ENCODE peak calls at places on chromosomes 5 and 9, in seven cellular contexts. M is prostate gland; D is CD4-positive, alpha-beta T cell; P is NB4; V is WERI-Rb-1; X is WTC11; S is GM10248. Y is an unnamed sample.

GRCh38 chr9:34611811-34612787 is at the start of gene RPP25L:
- DNase-seq in V (peak; percentile 77), X (peak; percentile 83), S (peak; percentile 96), P (peak; percentile 97), M (peak; percentile 82), D (peak; percentile 75), Y (peak; percentile 50)

GRCh38 chr9:128863647-128864046 is 18.1 kb downstream of the KYAT1 start:
- DNase-seq in S (peak; percentile 89), X (peak; percentile 95), P (peak; percentile 81), M (no peak), V (peak; percentile 91), D (peak; percentile 82), Y (peak; percentile 63)

GRCh38 chr5:180352976-180353225 is 235 bp downstream of the GFPT2 start:
- DNase-seq in S (no peak), X (no peak), V (no peak), M (no peak), D (no peak), P (no peak), Y (no peak)

GRCh38 chr5:125083932-125084331 is 337.5 kb upstream of the ZNF608 start:
- DNase-seq in D (no peak), P (no peak), S (no peak), X (no peak), M (no peak), V (no peak), Y (no peak)

GRCh38 chr9:132071847-132072507 is 7.7 kb downstream of the MED27 start:
- DNase-seq in X (no peak), S (no peak), V (no peak), P (no peak), M (no peak), D (no peak), Y (no peak)

GRCh38 chr9:76371901-76372300 is 22.3 kb downstream of the RFK start:
- DNase-seq in X (no peak), D (no peak), P (no peak), S (no peak), M (no peak), V (no peak), Y (no peak)

GRCh38 chr5:128436825-128437224 is 101.2 kb downstream of the FBN2 start:
- DNase-seq in X (no peak), M (no peak), S (no peak), D (no peak), V (no peak), P (no peak), Y (no peak)

GRCh38 chr5:173594061-173594460 is 22.4 kb downstream of the BOD1 start:
- DNase-seq in V (no peak), P (no peak), X (no peak), S (no peak), M (no peak), D (no peak), Y (no peak)

GRCh38 chr5:67196537-67197059 is at the start of gene CD180:
- DNase-seq in V (no peak), X (no peak), P (peak; percentile 28), D (no peak), S (no peak), M (no peak), Y (no peak)

GRCh38 chr9:90774682-90775081 is 26.9 kb upstream of the SYK start:
- DNase-seq in P (peak; percentile 78), V (peak; percentile 46), M (no peak), S (peak; percentile 50), X (no peak), D (no peak), Y (no peak)

GRCh38 chr9:136697821-136698526 is 10.7 kb upstream of the AGPAT2 start:
- DNase-seq in P (peak; percentile 87), D (no peak), M (no peak), V (no peak), S (no peak), X (no peak), Y (no peak)

GRCh38 chr5:123125172-123125508 is 36.1 kb downstream of the PRDM6 start:
- DNase-seq in P (no peak), D (no peak), V (no peak), M (no peak), X (no peak), S (no peak), Y (no peak)

GRCh38 chr5:142873831-142874230 is 103.7 kb downstream of the ARHGAP26 start:
- DNase-seq in P (no peak), V (no peak), M (no peak), S (no peak), X (no peak), D (no peak), Y (no peak)

GRCh38 chr9:107648153-107648716 is 158.7 kb upstream of the KLF4 start:
- DNase-seq in D (no peak), X (no peak), M (no peak), P (no peak), S (no peak), V (no peak), Y (no peak)

GRCh38 chr9:133238851-133239532 is 29.9 kb upstream of the OBP2B start:
- DNase-seq in S (peak; percentile 82), P (peak; percentile 75), X (peak; percentile 93), M (no peak), D (peak; percentile 61), V (peak; percentile 59), Y (peak; percentile 53)

GRCh38 chr5:132283423-132284043 is 10.7 kb upstream of the SLC22A4 start:
- DNase-seq in M (no peak), D (no peak), X (peak; percentile 44), V (peak; percentile 41), P (peak; percentile 30), S (no peak), Y (no peak)

GRCh38 chr5:17398866-17399835 is 98.9 kb upstream of the TAF11L2 start:
- DNase-seq in M (no peak), X (no peak), D (no peak), S (no peak), P (no peak), V (no peak), Y (no peak)

GRCh38 chr5:17399931-17400330 is 98.1 kb upstream of the TAF11L2 start:
- DNase-seq in M (no peak), S (no peak), P (peak; percentile 78), X (no peak), D (no peak), V (no peak), Y (no peak)

GRCh38 chr5:17396247-17396646 is 101.8 kb upstream of the TAF11L2 start:
- DNase-seq in S (no peak), D (no peak), M (no peak), X (no peak), V (no peak), P (no peak), Y (no peak)

GRCh38 chr5:17400724-17401508 is 97.1 kb upstream of the TAF11L2 start:
- DNase-seq in V (no peak), S (no peak), X (peak; percentile 59), P (peak; percentile 93), D (no peak), M (no peak), Y (no peak)

GRCh38 chr5:17398439-17398838 is 99.6 kb upstream of the TAF11L2 start:
- DNase-seq in X (no peak), P (peak; percentile 88), V (peak; percentile 77), D (no peak), M (no peak), S (no peak), Y (no peak)
- TF ChIP-seq CTCF in X (no peak), P (no peak), V (no peak), D (no peak), M (no peak), S (no peak), Y (no peak)

GRCh38 chr9:95924955-95925354 is 49.5 kb downstream of the ERCC6L2 start:
- DNase-seq in P (no peak), X (no peak), S (no peak), M (no peak), D (no peak), V (no peak), Y (no peak)

GRCh38 chr9:95927288-95928004 is 52.0 kb downstream of the ERCC6L2 start:
- DNase-seq in P (no peak), M (no peak), S (no peak), V (no peak), X (no peak), D (no peak), Y (no peak)

GRCh38 chr9:95935861-95936578 is 60.5 kb downstream of the ERCC6L2 start:
- DNase-seq in P (no peak), V (no peak), S (no peak), X (no peak), M (no peak), D (no peak), Y (no peak)

DNA sequence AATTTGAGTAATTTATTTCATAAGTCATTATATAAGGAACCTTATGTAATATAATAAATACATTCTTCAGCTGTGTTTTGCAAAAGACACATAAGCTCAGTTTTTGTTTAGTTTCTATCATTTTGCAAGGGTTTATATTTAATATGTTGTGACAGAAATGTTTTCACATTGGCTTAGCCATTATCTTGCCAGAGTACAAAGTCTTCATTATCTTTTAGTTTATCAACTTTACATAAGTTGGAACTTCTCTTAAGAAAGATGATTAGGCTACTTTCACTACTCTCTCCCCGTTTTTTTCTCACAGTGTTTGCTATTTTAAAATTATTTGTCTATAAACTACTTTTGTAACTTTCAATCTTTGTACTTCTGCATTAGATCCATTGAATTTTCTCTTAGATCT is 54.8 kb downstream of the ERCC6L2 start:
- DNase-seq in V (no peak), M (no peak), P (no peak), X (no peak), D (no peak), S (no peak), Y (no peak)
- TF ChIP-seq CTCF in V (no peak), M (no peak), P (no peak), X (no peak), D (no peak), S (no peak), Y (no peak)

GRCh38 chr5:73678322-73678740 is 52.3 kb downstream of the ARHGEF28 start:
- DNase-seq in S (no peak), P (no peak), X (no peak), V (no peak), M (no peak), D (no peak), Y (no peak)

GRCh38 chr5:73668422-73669116 is 42.6 kb downstream of the ARHGEF28 start:
- DNase-seq in X (no peak), S (no peak), V (no peak), P (no peak), M (no peak), D (no peak), Y (no peak)

GRCh38 chr5:73672130-73672529 is 46.1 kb downstream of the ARHGEF28 start:
- DNase-seq in P (no peak), M (no peak), S (no peak), D (no peak), V (no peak), X (no peak), Y (no peak)

GRCh38 chr5:73674669-73675004 is 48.6 kb downstream of the ARHGEF28 start:
- DNase-seq in X (no peak), D (no peak), M (no peak), V (peak; percentile 15), S (no peak), P (no peak), Y (no peak)

GRCh38 chr5:73673161-73673591 is 47.2 kb downstream of the ARHGEF28 start:
- DNase-seq in S (no peak), V (no peak), X (no peak), M (no peak), P (peak; percentile 60), D (no peak), Y (no peak)
- TF ChIP-seq CTCF in S (no peak), V (no peak), X (no peak), M (no peak), P (no peak), D (no peak), Y (no peak)

GRCh38 chr9:93116049-93116961 is 17.7 kb downstream of the NINJ1 start:
- DNase-seq in P (peak; percentile 78), S (no peak), D (no peak), X (no peak), M (no peak), V (no peak), Y (no peak)
- TF ChIP-seq CTCF in P (no peak), S (no peak), D (no peak), X (no peak), M (no peak), V (no peak), Y (no peak)

Y was measured in omental fat pad.